ENCODE peak calls at places on chromosomes 12 and 14, in four cellular contexts. A is stomach, H is transverse colon, K is PC-3. N is an unnamed sample. For H3K27me3, the result is how much of the 10 kb centered on the place peaks cover.

GRCh38 chr14:30005114-30005698 is 77.6 kb upstream of the PRKD1 start:
- DNase-seq in A (no peak), H (no peak), K (peak), N (peak)

GRCh38 chr14:69693145-69693544 is 73.8 kb upstream of the SRSF5 start:
- DNase-seq in A (peak), H (peak), K (no peak), N (peak)

GRCh38 chr14:20873370-20874177 is 17.6 kb upstream of the RNASE3 start:
- DNase-seq in A (peak), H (peak), K (peak), N (peak)

GRCh38 chr12:3630111-3630510 is 122.8 kb downstream of the CRACR2A start:
- DNase-seq in A (no peak), H (no peak), K (no peak), N (no peak)

GRCh38 chr14:20548414-20549158 is 12.3 kb downstream of the RNASE9 start:
- DNase-seq in A (no peak), H (no peak), K (no peak), N (no peak)

GRCh38 chr14:20388159-20388558 is 25.1 kb downstream of the TEP1 start:
- DNase-seq in A (no peak), H (no peak), K (no peak), N (no peak)

GRCh38 chr12:30701056-30701455 is 5.4 kb upstream of the IPO8 start:
- DNase-seq in A (no peak), H (no peak), K (no peak), N (no peak)

GRCh38 chr12:53050426-53051057 is 677 bp downstream of the TNS2 start:
- DNase-seq in A (peak), H (peak), K (no peak), N (no peak)

GRCh38 chr14:50600849-50601248 is 40.9 kb downstream of the ATL1 start:
- DNase-seq in A (peak), H (no peak), K (no peak), N (no peak)

GRCh38 chr12:26007563-26007962 is 49.1 kb downstream of the RASSF8 start:
- DNase-seq in A (no peak), H (no peak), K (no peak), N (no peak)

GRCh38 chr14:24392327-24393098 is 6.3 kb upstream of the NYNRIN start:
- DNase-seq in A (no peak), H (no peak), K (peak), N (no peak)

GRCh38 chr12:108854453-108855283 is 2.7 kb downstream of the SSH1 start:
- DNase-seq in A (no peak), H (no peak), K (peak), N (no peak)

GRCh38 chr12:111446631-111447570 is 41.2 kb downstream of the SH2B3 start:
- DNase-seq in A (peak), H (peak), K (no peak), N (no peak)

GRCh38 chr12:65209655-65210043 is 40.3 kb downstream of the LEMD3 start:
- DNase-seq in A (no peak), H (no peak), K (no peak), N (no peak)

GRCh38 chr12:63400746-63401145 is 249.7 kb upstream of the AVPR1A start:
- DNase-seq in A (no peak), H (no peak), K (peak), N (no peak)

GRCh38 chr12:120474092-120474960 is 4.8 kb upstream of the SRSF9 start:
- DNase-seq in A (no peak), H (no peak), K (peak), N (no peak)

GRCh38 chr14:81211844-81212243 is 8.9 kb downstream of the GTF2A1 start:
- DNase-seq in A (no peak), H (no peak), K (peak), N (peak)

GRCh38 chr12:12502813-12503146 is 59.9 kb downstream of the DUSP16 start:
- DNase-seq in A (no peak), H (no peak), K (no peak), N (no peak)

GRCh38 chr12:27524839-27525238 is 833 bp downstream of the PPFIBP1 start:
- DNase-seq in A (no peak), H (peak), K (peak), N (no peak)

GRCh38 chr12:131862994-131863710 is 31.3 kb upstream of the ULK1 start:
- DNase-seq in A (no peak), H (no peak), K (no peak), N (no peak)

GRCh38 chr12:62834406-62834805 is 100.5 kb downstream of the PPM1H start:
- DNase-seq in A (no peak), H (peak), K (no peak), N (peak)

GRCh38 chr14:102034301-102034700 is 52.5 kb downstream of the HSP90AA1 start:
- DNase-seq in A (no peak), H (no peak), K (peak), N (no peak)

GRCh38 chr12:114152890-114153289 is 186.8 kb upstream of the RBM19 start:
- DNase-seq in A (no peak), H (no peak), K (peak), N (no peak)

GRCh38 chr12:105741786-105742566 is 396.8 kb downstream of the NUAK1 start:
- DNase-seq in A (no peak), H (no peak), K (peak), N (no peak)

GRCh38 chr12:85283560-85283959 is 3.5 kb downstream of the ALX1 start:
- DNase-seq in A (no peak), H (no peak), K (no peak), N (no peak)

GRCh38 chr12:85279449-85280137 is 427 bp upstream of the ALX1 start:
- DNase-seq in A (no peak), H (no peak), K (no peak), N (peak)

GRCh38 chr12:85280138-85280983 is at the start of gene ALX1:
- DNase-seq in A (no peak), H (peak), K (no peak), N (peak)

GRCh38 chr12:85280984-85281946 is 1.2 kb downstream of the ALX1 start:
- DNase-seq in A (no peak), H (no peak), K (no peak), N (no peak)

DNA sequence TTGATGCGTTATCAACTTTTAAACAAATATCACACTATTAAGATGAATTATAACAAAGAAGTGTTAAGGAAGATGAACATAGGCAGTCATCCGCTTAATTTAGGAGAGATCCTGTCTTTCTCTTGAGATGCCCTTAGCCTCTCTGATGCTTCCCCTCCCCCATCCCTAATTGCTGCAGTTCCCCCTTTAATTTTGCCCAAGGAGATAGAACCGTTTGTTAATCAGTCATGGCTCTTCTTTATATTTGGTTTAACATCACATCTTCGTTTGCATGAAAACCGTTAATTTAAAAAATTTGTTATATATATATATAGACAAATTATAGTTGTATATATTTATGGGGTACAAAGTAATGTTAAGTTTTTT is 1.9 kb downstream of the ALX1 start:
- DNase-seq in A (no peak), H (no peak), K (no peak), N (no peak)
- H3K4me3 ChIP-seq in A (no peak), H (no peak), K (no peak), N (peak)

GRCh38 chr14:34299360-34299759 is 162.7 kb downstream of the SPTSSA start:
- DNase-seq in A (no peak), H (no peak), K (no peak), N (no peak)

GRCh38 chr14:34300330-34300729 is 161.7 kb downstream of the SPTSSA start:
- DNase-seq in A (no peak), H (no peak), K (no peak), N (no peak)

GRCh38 chr14:34303811-34304210 is 158.2 kb downstream of the SPTSSA start:
- DNase-seq in A (no peak), H (no peak), K (no peak), N (no peak)

GRCh38 chr14:34302654-34303053 is 159.4 kb downstream of the SPTSSA start:
- DNase-seq in A (no peak), H (peak), K (no peak), N (no peak)

DNA sequence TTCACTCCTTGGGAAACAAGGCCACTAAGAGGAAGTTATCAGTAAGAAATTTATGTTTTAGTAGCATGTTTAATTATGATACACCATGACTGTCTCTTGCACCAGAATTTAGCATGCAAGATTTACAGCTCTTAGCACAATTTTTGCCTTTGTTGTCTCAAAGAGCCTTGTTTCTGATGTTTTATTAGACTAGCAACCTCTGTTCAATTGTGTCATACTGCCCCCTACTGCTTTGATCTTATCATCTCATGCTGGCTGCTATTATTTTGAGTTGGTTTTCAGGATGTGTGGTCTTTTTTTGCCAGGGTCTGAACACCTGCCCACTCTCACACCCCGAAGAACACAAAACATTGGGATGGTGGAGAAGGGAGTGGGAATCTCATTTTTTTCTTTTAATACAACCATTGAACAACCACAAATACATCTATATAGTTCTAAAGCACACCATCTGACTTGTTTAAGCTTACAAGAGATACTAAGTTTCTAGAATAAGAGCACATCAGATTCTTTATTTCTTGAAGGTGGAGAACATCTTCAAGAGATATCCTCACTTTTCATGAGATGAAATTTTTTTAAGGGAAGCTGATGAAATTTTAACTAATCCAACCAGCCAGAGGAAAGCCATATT is 160.8 kb downstream of the SPTSSA start:
- DNase-seq in A (no peak), H (no peak), K (peak), N (peak)
- TF ChIP-seq CTCF in A (peak), H (peak), K (peak), N (peak)

GRCh38 chr14:95664546-95664945 is 21.7 kb upstream of the TCL1B start:
- DNase-seq in A (no peak), H (no peak), K (no peak), N (no peak)
- H3K27me3 ChIP-seq in A (under half), H (under half), K (under half), N (under half)

DNA sequence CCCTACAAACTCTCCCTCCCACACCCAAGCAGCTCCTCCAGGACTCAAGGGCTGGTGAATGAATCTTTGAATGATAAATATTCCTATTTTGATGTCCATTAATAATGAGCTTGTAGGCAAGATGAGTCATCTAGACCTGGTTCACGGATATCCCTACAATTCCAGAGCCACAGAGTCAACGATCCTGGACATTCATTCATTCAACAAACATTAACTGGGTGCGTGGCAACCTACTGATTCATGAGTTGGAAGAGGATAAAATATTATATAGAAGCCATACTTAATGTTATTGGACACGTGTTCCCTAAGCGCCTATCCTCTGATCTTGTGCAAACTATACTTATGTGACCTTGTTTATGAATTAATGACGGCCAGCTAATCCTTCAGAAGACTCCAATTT is 420 bp upstream of the OTUB2 start:
- DNase-seq in A (no peak), H (no peak), K (peak), N (no peak)
- H3K4me3 ChIP-seq in A (peak), H (no peak), K (peak), N (no peak)